ENCODE peak calls at places on chromosome 18, in ten cellular contexts. A is fibroblast of mammary gland, U is MCF 10A, I is cardiac fibroblast, L is GM12891, Z is activated gamma-delta T cell treated with Interleukin-2 at 50 U/mL for 16 hours, M is body of pancreas, K is NCI-H69, Y is HEK293T, W is PC-3. E is an unnamed sample.

GRCh38 chr18:74596959-74597661 is 560 bp upstream of the ZNF407 start:
- DNase-seq in M (peak), L (peak), U (peak), W (no peak), Z (peak), I (peak), Y (peak), K (peak), A (peak), E (peak)

GRCh38 chr18:62334110-62334509 is 9.0 kb downstream of the TNFRSF11A start:
- DNase-seq in L (no peak), A (peak), W (peak), K (no peak), Y (no peak), Z (no peak), U (peak), I (peak), M (no peak), E (no peak)

GRCh38 chr18:53268455-53268854 is 928.5 kb downstream of the DCC start:
- DNase-seq in I (no peak), K (no peak), Y (no peak), Z (no peak), M (no peak), W (no peak), A (no peak), L (no peak), U (peak), E (no peak)

GRCh38 chr18:48171490-48172188 is 237.5 kb downstream of the ZBTB7C start:
- DNase-seq in K (no peak), U (no peak), Z (no peak), I (no peak), A (no peak), L (no peak), W (no peak), M (no peak), Y (no peak), E (no peak)

GRCh38 chr18:3481696-3482210 is 31.8 kb downstream of the TGIF1 start:
- DNase-seq in Z (peak), W (peak), Y (peak), M (no peak), K (peak), I (peak), L (peak), A (peak), U (peak), E (no peak)

GRCh38 chr18:11488175-11488574 is 121.2 kb upstream of the SLC35G4 start:
- DNase-seq in U (peak), Z (no peak), A (peak), M (no peak), Y (no peak), L (no peak), W (no peak), K (no peak), I (peak), E (no peak)

GRCh38 chr18:40473221-40473620 is 1481.8 kb upstream of the PIK3C3 start:
- DNase-seq in L (no peak), I (no peak), K (no peak), Y (no peak), Z (no peak), W (no peak), U (no peak), A (no peak), M (no peak), E (no peak)

GRCh38 chr18:21703241-21703820 is 1.2 kb downstream of the ABHD3 start:
- DNase-seq in U (peak), M (peak), L (no peak), Z (peak), Y (peak), A (no peak), I (peak), W (peak), K (peak), E (peak)

GRCh38 chr18:59697236-59697932 is at the start of gene CCBE1:
- DNase-seq in Z (no peak), M (peak), W (peak), Y (peak), I (peak), L (peak), A (peak), U (peak), K (peak), E (no peak)

GRCh38 chr18:31101148-31102019 is 837 bp downstream of the DSC2 start:
- DNase-seq in I (peak), U (peak), K (peak), A (no peak), M (peak), Z (no peak), W (peak), L (no peak), Y (peak), E (no peak)

GRCh38 chr18:79589601-79590091 is 90.0 kb upstream of the CTDP1 start:
- DNase-seq in W (no peak), L (no peak), K (no peak), Y (no peak), A (no peak), I (no peak), U (no peak), Z (no peak), M (no peak), E (no peak)

GRCh38 chr18:77455004-77455403 is 205.4 kb downstream of the GALR1 start:
- DNase-seq in W (no peak), I (no peak), K (no peak), A (no peak), M (no peak), Z (no peak), L (no peak), U (no peak), Y (no peak), E (no peak)

GRCh38 chr18:9615973-9616559 is 1.7 kb upstream of the PPP4R1 start:
- DNase-seq in I (peak), Z (no peak), K (peak), U (no peak), M (no peak), L (no peak), W (peak), A (peak), Y (no peak), E (no peak)

GRCh38 chr18:63422862-63423304 is 607 bp upstream of the VPS4B start:
- DNase-seq in Z (no peak), L (no peak), M (no peak), K (no peak), U (no peak), Y (no peak), A (no peak), W (no peak), I (no peak), E (no peak)

GRCh38 chr18:8681196-8681595 is 24.2 kb upstream of the MTCL1 start:
- DNase-seq in Y (no peak), K (no peak), I (no peak), W (no peak), M (no peak), A (no peak), L (no peak), U (no peak), Z (no peak), E (no peak)

GRCh38 chr18:28284132-28284531 is 107.2 kb upstream of the CDH2 start:
- DNase-seq in Y (no peak), U (peak), I (no peak), A (peak), M (no peak), W (peak), L (no peak), Z (no peak), K (no peak), E (no peak)

GRCh38 chr18:32289480-32290075 is 99.7 kb downstream of the MEP1B start:
- DNase-seq in Y (peak), I (peak), Z (no peak), L (peak), A (peak), M (peak), W (peak), U (peak), K (peak), E (peak)

GRCh38 chr18:36185901-36186460 is 1.3 kb upstream of the MOCOS start:
- DNase-seq in I (no peak), U (no peak), Y (peak), W (no peak), L (no peak), K (no peak), Z (no peak), M (no peak), A (no peak), E (no peak)

GRCh38 chr18:36672437-36673344 is 156.1 kb downstream of the TPGS2 start:
- DNase-seq in U (peak), W (peak), Y (peak), Z (no peak), L (no peak), K (peak), A (peak), I (peak), M (no peak), E (no peak)

GRCh38 chr18:77049938-77050337 is 82.6 kb downstream of the MBP start:
- DNase-seq in W (no peak), M (no peak), U (no peak), I (peak), K (no peak), Z (no peak), A (peak), Y (no peak), L (no peak), E (no peak)

GRCh38 chr18:62904396-62905285 is 189.3 kb downstream of the PHLPP1 start:
- DNase-seq in Y (no peak), W (no peak), U (no peak), Z (no peak), A (no peak), I (no peak), K (peak), M (no peak), L (no peak), E (no peak)

GRCh38 chr18:61549411-61549810 is 216.2 kb downstream of the CDH20 start:
- DNase-seq in M (no peak), W (no peak), A (no peak), Y (no peak), L (no peak), Z (no peak), I (no peak), K (no peak), U (no peak), E (no peak)

GRCh38 chr18:63356272-63356896 is 10.6 kb downstream of the KDSR start:
- DNase-seq in I (no peak), Z (no peak), U (no peak), W (no peak), Y (no peak), K (no peak), L (no peak), M (no peak), A (no peak), E (no peak)

GRCh38 chr18:55839350-55839749 is 251.4 kb upstream of the TCF4 start:
- DNase-seq in I (peak), M (no peak), L (no peak), A (peak), K (no peak), U (no peak), Y (no peak), Z (no peak), W (peak), E (no peak)

GRCh38 chr18:21820035-21820810 is 79.6 kb downstream of the MIB1 start:
- DNase-seq in A (peak), Y (peak), L (no peak), U (peak), I (peak), K (peak), W (peak), Z (no peak), M (no peak), E (peak)

GRCh38 chr18:43160509-43160908 is 45.0 kb upstream of the RIT2 start:
- DNase-seq in W (no peak), Z (no peak), K (no peak), L (no peak), M (no peak), A (peak), U (peak), I (peak), Y (no peak), E (no peak)

GRCh38 chr18:11500153-11501122 is 109.0 kb upstream of the SLC35G4 start:
- DNase-seq in W (peak), A (peak), U (peak), L (no peak), K (no peak), Y (no peak), M (no peak), I (peak), Z (no peak), E (no peak)

GRCh38 chr18:22796069-22796468 is 137.1 kb upstream of the RBBP8 start:
- DNase-seq in W (peak), K (no peak), L (no peak), Z (no peak), I (no peak), Y (no peak), A (no peak), M (no peak), U (peak), E (no peak)

GRCh38 chr18:1653873-1654272 is 749.2 kb downstream of the ADCYAP1 start:
- DNase-seq in A (no peak), I (no peak), Z (no peak), K (no peak), M (no peak), U (no peak), Y (no peak), W (no peak), L (no peak), E (no peak)

GRCh38 chr18:23977709-23978483 is 36.7 kb upstream of the TTC39C start:
- DNase-seq in M (no peak), A (peak), K (peak), W (no peak), Y (no peak), L (no peak), I (peak), Z (no peak), U (no peak), E (no peak)

GRCh38 chr18:42030586-42031182 is 75.7 kb downstream of the PIK3C3 start:
- DNase-seq in Z (no peak), K (peak), M (no peak), I (peak), L (no peak), Y (peak), U (peak), W (peak), A (peak), E (peak)

GRCh38 chr18:45850021-45850420 is 24.5 kb downstream of the SIGLEC15 start:
- DNase-seq in K (peak), U (peak), M (no peak), W (peak), L (no peak), Y (peak), Z (no peak), I (no peak), A (peak), E (no peak)

GRCh38 chr18:3747176-3747973 is 297.4 kb downstream of the TGIF1 start:
- DNase-seq in A (peak), L (no peak), I (peak), M (no peak), Z (no peak), U (peak), W (no peak), Y (no peak), K (no peak), E (no peak)

GRCh38 chr18:11994708-11995444 is 13.6 kb downstream of the IMPA2 start:
- DNase-seq in M (no peak), I (no peak), Y (no peak), L (no peak), U (peak), W (peak), Z (no peak), K (no peak), A (peak), E (no peak)

GRCh38 chr18:43919565-43919964 is 642.3 kb upstream of the SYT4 start:
- DNase-seq in Z (no peak), A (no peak), W (peak), Y (no peak), M (no peak), U (no peak), K (peak), I (peak), L (no peak), E (no peak)

GRCh38 chr18:57885931-57886330 is 82.8 kb upstream of the ATP8B1 start:
- DNase-seq in M (no peak), Z (no peak), A (peak), U (peak), L (no peak), Y (no peak), K (peak), I (no peak), W (peak), E (no peak)

GRCh38 chr18:35271656-35272055 is 18.4 kb downstream of the ZSCAN30 start:
- DNase-seq in M (no peak), L (no peak), K (no peak), A (no peak), Z (no peak), Y (no peak), I (no peak), W (no peak), U (no peak), E (no peak)